ENCODE peak calls at places on chromosome 9, in eight cellular contexts. C is AG10803; O is breast epithelium; L is CD8-positive, alpha-beta T cell; J is ovary; U is left ventricle myocardium inferior; S is WERI-Rb-1; M is adrenal gland. I is an unnamed sample.

GRCh38 chr9:92350129-92350739 is 24.5 kb downstream of the CENPP start:
- DNase-seq in C (peak), O (no peak), L (no peak), J (no peak), U (no peak), S (no peak), M (no peak), I (no peak)

GRCh38 chr9:134220311-134220710 is 55.9 kb upstream of the RNU6ATAC start:
- DNase-seq in C (no peak), O (no peak), L (no peak), J (no peak), U (no peak), S (no peak), M (no peak), I (no peak)

GRCh38 chr9:130638278-130639118 is 25.9 kb upstream of the PRDM12 start:
- DNase-seq in C (no peak), O (no peak), L (no peak), J (no peak), U (no peak), S (no peak), M (no peak), I (no peak)

GRCh38 chr9:61665330-61665751 is 475.5 kb downstream of the SPATA31A7 start:
- DNase-seq in C (no peak), O (no peak), L (no peak), J (no peak), U (no peak), S (no peak), M (no peak), I (no peak)

GRCh38 chr9:74379718-74380117 is 117.4 kb upstream of the RORB start:
- DNase-seq in C (no peak), O (no peak), L (peak), J (no peak), U (no peak), S (peak), M (peak), I (no peak)

GRCh38 chr9:136614372-136614922 is 48.3 kb upstream of the EGFL7 start:
- DNase-seq in C (peak), O (no peak), L (no peak), J (no peak), U (peak), S (peak), M (no peak), I (no peak)

GRCh38 chr9:38227656-38228055 is 158.6 kb upstream of the SHB start:
- DNase-seq in C (no peak), O (peak), L (peak), J (no peak), U (no peak), S (no peak), M (peak), I (no peak)

GRCh38 chr9:94743035-94743954 is 16.8 kb downstream of the AOPEP start:
- DNase-seq in C (peak), O (peak), L (no peak), J (no peak), U (no peak), S (no peak), M (no peak), I (no peak)

GRCh38 chr9:16618524-16618923 is 251.9 kb downstream of the BNC2 start:
- DNase-seq in C (no peak), O (no peak), L (no peak), J (no peak), U (no peak), S (no peak), M (no peak), I (no peak)

GRCh38 chr9:3200331-3200774 is 325.4 kb downstream of the RFX3 start:
- DNase-seq in C (peak), O (no peak), L (no peak), J (no peak), U (no peak), S (no peak), M (no peak), I (no peak)

GRCh38 chr9:95316274-95316673 is 1.2 kb downstream of the FANCC start:
- DNase-seq in C (no peak), O (no peak), L (no peak), J (no peak), U (no peak), S (no peak), M (no peak), I (no peak)

GRCh38 chr9:129490583-129491485 is 130.1 kb downstream of the C9orf50 start:
- DNase-seq in C (no peak), O (no peak), L (no peak), J (no peak), U (peak), S (no peak), M (no peak), I (no peak)

GRCh38 chr9:23545728-23546127 is 280.3 kb downstream of the ELAVL2 start:
- DNase-seq in C (no peak), O (no peak), L (no peak), J (no peak), U (no peak), S (no peak), M (no peak), I (no peak)

GRCh38 chr9:36194326-36195000 is 3.7 kb downstream of the CLTA start:
- DNase-seq in C (peak), O (no peak), L (no peak), J (no peak), U (no peak), S (no peak), M (no peak), I (no peak)

GRCh38 chr9:136532799-136533774 is 12.8 kb downstream of the NOTCH1 start:
- DNase-seq in C (no peak), O (no peak), L (peak), J (no peak), U (no peak), S (no peak), M (no peak), I (no peak)

GRCh38 chr9:111438576-111439235 is 45.5 kb downstream of the ECPAS start:
- DNase-seq in C (peak), O (no peak), L (no peak), J (no peak), U (no peak), S (no peak), M (peak), I (no peak)

GRCh38 chr9:13744233-13744954 is 464.9 kb upstream of the MPDZ start:
- DNase-seq in C (no peak), O (no peak), L (no peak), J (no peak), U (no peak), S (peak), M (no peak), I (no peak)

GRCh38 chr9:119044801-119045200 is 324.4 kb downstream of the BRINP1 start:
- DNase-seq in C (peak), O (no peak), L (no peak), J (no peak), U (no peak), S (no peak), M (no peak), I (no peak)

GRCh38 chr9:93264338-93265125 is 80.6 kb downstream of the WNK2 start:
- DNase-seq in C (no peak), O (peak), L (no peak), J (no peak), U (no peak), S (no peak), M (peak), I (no peak)

GRCh38 chr9:5626727-5627634 is 1.9 kb upstream of the RIC1 start:
- DNase-seq in C (peak), O (peak), L (peak), J (no peak), U (peak), S (peak), M (peak), I (peak)

GRCh38 chr9:9142001-9142400 is 1342.4 kb upstream of the DMAC1 start:
- DNase-seq in C (no peak), O (no peak), L (no peak), J (no peak), U (no peak), S (peak), M (no peak), I (no peak)

GRCh38 chr9:75390951-75391350 is 302.6 kb downstream of the OSTF1 start:
- DNase-seq in C (no peak), O (no peak), L (no peak), J (no peak), U (no peak), S (no peak), M (no peak), I (no peak)

GRCh38 chr9:78029601-78030552 is 1.7 kb downstream of the GNAQ start:
- DNase-seq in C (peak), O (no peak), L (peak), J (no peak), U (no peak), S (no peak), M (peak), I (no peak)

GRCh38 chr9:89637787-89638186 is 33.0 kb downstream of the GADD45G start:
- DNase-seq in C (no peak), O (no peak), L (no peak), J (no peak), U (no peak), S (no peak), M (no peak), I (no peak)

GRCh38 chr9:125747053-125747764 is at the start of gene PBX3:
- DNase-seq in C (peak), O (peak), L (peak), J (peak), U (peak), S (peak), M (peak), I (peak)

GRCh38 chr9:137837345-137838278 is 40.0 kb upstream of the CACNA1B start:
- DNase-seq in C (no peak), O (no peak), L (no peak), J (no peak), U (no peak), S (no peak), M (no peak), I (no peak)

GRCh38 chr9:100377015-100377414 is 24.3 kb upstream of the TEX10 start:
- DNase-seq in C (no peak), O (no peak), L (no peak), J (no peak), U (no peak), S (no peak), M (no peak), I (no peak)

DNA sequence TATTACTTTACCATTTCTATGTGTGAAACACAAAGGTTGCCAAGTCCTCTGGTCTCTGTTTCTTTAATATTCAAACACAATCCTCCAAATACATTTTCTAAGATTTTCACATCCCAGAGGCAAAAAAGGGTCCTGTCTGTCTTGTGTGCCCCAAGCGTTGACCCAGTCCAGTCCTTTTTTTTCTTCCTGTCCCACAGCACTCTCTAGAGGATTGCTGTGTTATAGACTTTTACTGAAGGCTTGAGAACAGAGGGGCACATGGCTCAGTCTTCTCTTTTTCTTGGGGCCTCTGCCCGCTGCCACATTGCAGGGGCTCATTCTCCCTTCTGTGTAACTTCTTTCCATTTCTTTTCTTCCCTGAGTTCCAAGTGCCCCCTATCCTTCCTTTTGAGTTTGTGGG is 78.6 kb upstream of the SLC28A3 start:
- DNase-seq in C (no peak), O (no peak), L (no peak), J (no peak), U (no peak), S (no peak), M (no peak), I (no peak)
- TF ChIP-seq CTCF in C (peak), O (no peak), L (no peak), J (no peak), U (no peak), S (peak), M (peak), I (no peak)

GRCh38 chr9:90916147-90916734 is 114.6 kb downstream of the SYK start:
- DNase-seq in C (no peak), O (no peak), L (no peak), J (no peak), U (no peak), S (no peak), M (no peak), I (no peak)

GRCh38 chr9:90914868-90915483 is 113.4 kb downstream of the SYK start:
- DNase-seq in C (peak), O (peak), L (peak), J (peak), U (peak), S (peak), M (peak), I (no peak)

GRCh38 chr9:90914196-90914595 is 112.6 kb downstream of the SYK start:
- DNase-seq in C (no peak), O (no peak), L (no peak), J (no peak), U (no peak), S (no peak), M (no peak), I (no peak)

GRCh38 chr9:90919883-90920282 is 118.3 kb downstream of the SYK start:
- DNase-seq in C (no peak), O (peak), L (no peak), J (peak), U (peak), S (no peak), M (no peak), I (no peak)

DNA sequence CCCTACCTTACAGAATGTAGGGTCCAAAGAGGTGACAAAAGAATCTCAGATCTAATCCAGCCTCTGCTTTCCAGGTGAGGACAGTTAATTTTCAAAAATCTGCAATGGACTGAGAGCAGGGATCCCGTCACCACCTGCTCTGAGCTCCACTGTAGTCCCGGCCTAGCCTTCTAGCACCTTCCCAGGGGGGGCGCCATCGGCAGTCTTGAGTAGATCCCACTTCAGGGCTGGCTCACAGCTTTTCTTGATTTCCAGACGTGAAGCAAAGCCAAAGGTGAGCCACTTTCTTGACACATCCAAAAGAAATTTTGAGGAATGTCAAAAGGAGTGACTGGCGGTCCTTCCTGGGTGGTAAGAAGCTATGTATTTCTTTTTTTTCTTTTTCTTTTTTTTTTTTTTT is 114.1 kb downstream of the SYK start:
- DNase-seq in C (no peak), O (no peak), L (no peak), J (no peak), U (no peak), S (peak), M (peak), I (no peak)
- TF ChIP-seq CTCF in C (peak), O (no peak), L (no peak), J (no peak), U (no peak), S (peak), M (no peak), I (no peak)

DNA sequence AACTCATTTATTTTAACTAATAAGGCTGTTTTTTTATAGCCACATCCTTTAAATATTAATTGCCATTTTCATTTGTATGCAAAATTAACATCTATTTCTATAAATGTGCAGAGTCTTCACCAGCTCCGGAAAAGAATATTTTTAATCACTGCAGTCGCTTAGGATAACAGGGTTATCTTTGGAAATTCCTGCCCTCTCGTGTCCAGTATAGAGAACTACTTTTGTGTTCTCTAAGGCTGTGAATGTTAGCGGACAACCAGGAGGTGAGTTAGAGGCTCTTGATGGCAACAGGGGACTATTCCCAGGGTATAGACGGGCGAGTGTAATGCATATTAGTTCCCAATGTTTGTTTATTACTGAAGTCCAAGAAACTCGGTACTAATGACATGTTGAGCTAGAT is 59.4 kb downstream of the GGTA1 start:
- DNase-seq in C (peak), O (no peak), L (no peak), J (no peak), U (no peak), S (no peak), M (no peak), I (no peak)
- TF ChIP-seq CTCF in C (peak), O (no peak), L (no peak), J (no peak), U (peak), S (peak), M (peak), I (no peak)

GRCh38 chr9:20614602-20615216 is 7.6 kb downstream of the MLLT3 start:
- DNase-seq in C (no peak), O (no peak), L (no peak), J (no peak), U (no peak), S (no peak), M (no peak), I (no peak)

GRCh38 chr9:20606637-20607036 is 15.7 kb downstream of the MLLT3 start:
- DNase-seq in C (no peak), O (no peak), L (no peak), J (peak), U (peak), S (no peak), M (no peak), I (no peak)

GRCh38 chr9:20616808-20617207 is 5.5 kb downstream of the MLLT3 start:
- DNase-seq in C (no peak), O (no peak), L (no peak), J (no peak), U (no peak), S (no peak), M (no peak), I (no peak)

GRCh38 chr9:20608582-20608981 is 13.7 kb downstream of the MLLT3 start:
- DNase-seq in C (no peak), O (no peak), L (no peak), J (no peak), U (no peak), S (no peak), M (no peak), I (no peak)

GRCh38 chr9:20611751-20612287 is 10.5 kb downstream of the MLLT3 start:
- DNase-seq in C (peak), O (no peak), L (no peak), J (no peak), U (no peak), S (no peak), M (no peak), I (no peak)
- TF ChIP-seq CTCF in C (peak), O (peak), L (peak), J (peak), U (peak), S (no peak), M (peak), I (no peak)

GRCh38 chr9:132209263-132209662 is 47.4 kb downstream of the NTNG2 start:
- DNase-seq in C (no peak), O (no peak), L (no peak), J (no peak), U (no peak), S (no peak), M (no peak), I (no peak)

GRCh38 chr9:132211570-132211969 is 49.7 kb downstream of the NTNG2 start:
- DNase-seq in C (no peak), O (no peak), L (no peak), J (no peak), U (no peak), S (no peak), M (no peak), I (no peak)

GRCh38 chr9:132216861-132217655 is 55.2 kb downstream of the NTNG2 start:
- DNase-seq in C (no peak), O (no peak), L (no peak), J (no peak), U (no peak), S (no peak), M (no peak), I (no peak)

GRCh38 chr9:132210472-132211145 is 48.8 kb downstream of the NTNG2 start:
- DNase-seq in C (peak), O (no peak), L (no peak), J (no peak), U (no peak), S (no peak), M (no peak), I (no peak)

GRCh38 chr9:132214027-132214622 is 52.3 kb downstream of the NTNG2 start:
- DNase-seq in C (peak), O (peak), L (no peak), J (peak), U (peak), S (peak), M (peak), I (no peak)
- TF ChIP-seq CTCF in C (peak), O (no peak), L (no peak), J (no peak), U (peak), S (no peak), M (peak), I (no peak)

DNA sequence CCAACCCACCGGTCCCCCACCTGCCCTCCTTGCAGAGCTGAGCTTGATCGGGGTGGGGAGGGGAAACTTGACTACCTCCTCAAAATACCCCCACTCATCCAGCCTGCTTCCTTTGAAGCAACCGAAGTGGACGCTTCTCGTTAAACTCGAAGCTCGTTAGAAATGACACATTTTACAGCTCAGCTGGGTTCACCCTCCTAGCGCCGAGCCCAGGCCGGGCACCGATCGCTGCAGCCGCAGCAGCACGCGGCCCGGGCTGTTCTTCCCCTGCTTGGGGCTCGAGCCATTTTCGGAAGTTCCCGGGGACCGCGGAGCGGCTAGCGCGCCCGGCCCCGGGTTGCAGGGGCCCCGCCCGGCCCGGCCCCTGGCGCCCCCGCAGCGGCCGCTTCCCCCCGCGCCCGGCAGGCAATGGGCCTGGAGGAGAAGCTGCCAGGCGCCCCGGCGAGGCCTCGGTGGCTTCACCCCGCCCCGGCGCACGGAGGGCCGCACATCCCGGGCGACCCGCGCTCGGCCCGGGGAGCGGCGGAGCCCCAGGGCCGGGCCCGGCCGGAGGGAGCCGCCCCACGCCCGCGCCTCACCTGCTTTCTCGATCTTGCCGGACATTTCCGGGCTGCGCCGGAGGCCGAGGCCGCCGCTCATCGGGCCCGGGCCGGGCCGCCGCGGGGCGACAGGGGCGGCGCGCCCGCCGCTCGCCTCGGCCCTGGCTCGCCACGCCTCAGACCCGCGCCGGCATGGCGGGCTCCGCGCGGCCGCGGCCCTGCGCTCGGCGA is 499 bp downstream of the RAPGEF1 start:
- DNase-seq in C (peak), O (no peak), L (peak), J (peak), U (peak), S (peak), M (peak), I (no peak)
- TF ChIP-seq CTCF in C (no peak), O (no peak), L (no peak), J (no peak), U (no peak), S (no peak), M (no peak), I (no peak)

DNA sequence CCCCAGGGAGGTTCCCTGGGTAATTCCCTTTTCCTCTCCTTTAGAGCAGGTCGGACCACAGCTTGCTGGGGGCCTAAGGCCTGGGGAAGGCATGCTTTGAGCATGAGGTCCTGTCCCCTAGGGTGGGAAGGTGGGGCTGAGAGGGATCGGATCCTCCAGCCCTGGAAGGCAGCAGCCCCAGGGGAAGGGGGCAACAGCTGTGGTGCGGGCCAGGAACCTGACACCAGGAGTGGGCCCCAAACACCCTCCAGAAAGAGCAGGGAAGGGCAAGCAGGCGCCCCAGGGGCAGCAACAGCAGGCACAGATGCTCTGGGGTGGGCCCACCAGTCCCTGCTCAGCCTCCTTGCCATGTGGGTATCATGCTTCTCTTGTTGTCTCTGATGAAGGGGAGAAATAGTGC is 3.2 kb upstream of the CORO2A start:
- DNase-seq in C (no peak), O (no peak), L (no peak), J (no peak), U (no peak), S (no peak), M (no peak), I (no peak)
- TF ChIP-seq CTCF in C (no peak), O (no peak), L (no peak), J (no peak), U (no peak), S (no peak), M (no peak), I (no peak)